ENCODE peak calls at places on chromosomes 13 and 19, in seven cellular contexts. O is astrocyte of the cerebellum; J is astrocyte of the spinal cord; H is cardiac fibroblast; D is activated CD8-positive, alpha-beta T cell treated with anti-CD3 and anti-CD28 coated beads for 36 hours; Y is ascending aorta; F is prostate gland. Q is an unnamed sample.

GRCh38 chr19:58562126-58563033 is 4.0 kb upstream of the UBE2M start:
- DNase-seq in D (peak; percentile 53), F (no peak), O (no peak), H (peak; percentile 53), Y (no peak), J (peak; percentile 34), Q (no peak)

GRCh38 chr19:58396691-58397532 is 1.5 kb downstream of the RNF225 start:
- DNase-seq in H (no peak), J (no peak), F (no peak), O (no peak), D (no peak), Y (no peak), Q (no peak)

GRCh38 chr13:97700306-97700848 is 253.1 kb upstream of the IPO5 start:
- DNase-seq in D (no peak), H (no peak), J (no peak), Y (no peak), O (no peak), F (no peak), Q (no peak)

GRCh38 chr13:107644136-107644535 is 571.2 kb downstream of the LIG4 start:
- DNase-seq in D (no peak), Y (no peak), F (no peak), O (no peak), H (no peak), J (no peak), Q (no peak)

GRCh38 chr19:42410371-42410770 is 16.8 kb downstream of the LIPE start:
- DNase-seq in D (no peak), O (no peak), F (no peak), J (no peak), H (no peak), Y (no peak), Q (no peak)

GRCh38 chr19:49145485-49146407 is 9.4 kb downstream of the HRC start:
- DNase-seq in J (peak; percentile 75), D (peak; percentile 89), F (peak; percentile 67), O (no peak), H (peak; percentile 82), Y (no peak), Q (peak; percentile 55)

GRCh38 chr19:38441660-38442348 is 8.3 kb downstream of the RYR1 start:
- DNase-seq in H (peak; percentile 19), O (no peak), D (peak; percentile 43), J (no peak), Y (no peak), F (no peak), Q (no peak)

GRCh38 chr13:75792526-75793187 is 156.5 kb downstream of the LMO7 start:
- DNase-seq in Y (no peak), D (no peak), J (no peak), F (no peak), H (no peak), O (no peak), Q (peak; percentile 30)

GRCh38 chr19:14565298-14565679 is 6.6 kb downstream of the NDUFB7 start:
- DNase-seq in Y (no peak), D (no peak), H (no peak), F (no peak), J (no peak), O (no peak), Q (no peak)

GRCh38 chr13:30874561-30874960 is 31.5 kb upstream of the MEDAG start:
- DNase-seq in J (no peak), Y (no peak), H (no peak), F (no peak), D (no peak), O (no peak), Q (no peak)

GRCh38 chr19:41958367-41959055 is 610 bp downstream of the RABAC1 start:
- DNase-seq in O (peak; percentile 13), D (peak; percentile 91), F (peak; percentile 87), Y (peak; percentile 66), H (peak; percentile 74), J (peak; percentile 70), Q (peak; percentile 53)

GRCh38 chr19:14595558-14595957 is 12.7 kb downstream of the CLEC17A start:
- DNase-seq in D (no peak), Y (no peak), O (no peak), F (no peak), J (no peak), H (no peak), Q (no peak)

GRCh38 chr19:12656899-12657571 is 9.5 kb downstream of the MAN2B1 start:
- DNase-seq in F (no peak), D (peak; percentile 69), J (no peak), H (no peak), O (no peak), Y (no peak), Q (no peak)

GRCh38 chr13:105982219-105982618 is 553.2 kb downstream of the EFNB2 start:
- DNase-seq in J (no peak), Y (no peak), O (no peak), H (no peak), D (no peak), F (no peak), Q (no peak)

GRCh38 chr13:20141238-20142018 is 19.4 kb downstream of the GJA3 start:
- DNase-seq in J (no peak), H (no peak), D (no peak), F (no peak), O (no peak), Y (no peak), Q (no peak)

GRCh38 chr19:32047788-32048187 is 297.6 kb upstream of the ZNF507 start:
- DNase-seq in Y (no peak), D (no peak), J (no peak), F (no peak), O (no peak), H (no peak), Q (no peak)

GRCh38 chr13:78604782-78605611 is 1.6 kb upstream of the POU4F1 start:
- DNase-seq in O (no peak), F (no peak), D (no peak), H (no peak), Y (no peak), J (no peak), Q (no peak)

GRCh38 chr13:93819331-93819730 is 592.7 kb downstream of the GPC6 start:
- DNase-seq in F (no peak), D (no peak), J (no peak), O (no peak), H (no peak), Y (no peak), Q (no peak)

GRCh38 chr19:17202249-17202648 is 12.9 kb upstream of the USE1 start:
- DNase-seq in F (no peak), H (no peak), Y (no peak), O (no peak), D (peak; percentile 59), J (no peak), Q (no peak)

GRCh38 chr13:98204546-98204945 is 27.5 kb upstream of the RNF113B start:
- DNase-seq in H (no peak), F (no peak), Y (no peak), D (no peak), O (no peak), J (no peak), Q (no peak)

GRCh38 chr13:30493670-30494381 is 28.1 kb upstream of the HMGB1 start:
- DNase-seq in H (no peak), D (no peak), O (no peak), F (no peak), J (no peak), Y (no peak), Q (no peak)

GRCh38 chr19:35959040-35959967 is 23.1 kb downstream of the LRFN3 start:
- DNase-seq in J (no peak), H (no peak), Y (no peak), F (no peak), D (peak; percentile 79), O (no peak), Q (no peak)

GRCh38 chr13:24718192-24718965 is 38.2 kb downstream of the ATP12A start:
- DNase-seq in H (no peak), D (no peak), Y (no peak), F (no peak), J (no peak), O (no peak), Q (no peak)

GRCh38 chr13:30869491-30869890 is 36.6 kb upstream of the MEDAG start:
- DNase-seq in H (peak; percentile 53), J (peak; percentile 43), D (no peak), Y (no peak), F (no peak), O (no peak), Q (peak; percentile 34)

GRCh38 chr19:17357078-17357666 is 19.8 kb downstream of the GTPBP3 start:
- DNase-seq in H (peak; percentile 25), O (no peak), J (no peak), Y (no peak), F (no peak), D (no peak), Q (no peak)

GRCh38 chr19:28727133-28727834 is 485.7 kb downstream of the UQCRFS1 start:
- DNase-seq in J (no peak), Y (no peak), H (peak; percentile 39), O (peak; percentile 8), D (no peak), F (no peak), Q (no peak)

GRCh38 chr19:1106841-1107654 is 3.3 kb downstream of the GPX4 start:
- DNase-seq in O (no peak), D (no peak), J (no peak), H (peak; percentile 61), Y (no peak), F (no peak), Q (no peak)
- TF ChIP-seq CTCF in O (no peak), D (no peak), J (peak; percentile 40), H (peak; percentile 17), Y (no peak), F (no peak), Q (peak; percentile 43)

DNA sequence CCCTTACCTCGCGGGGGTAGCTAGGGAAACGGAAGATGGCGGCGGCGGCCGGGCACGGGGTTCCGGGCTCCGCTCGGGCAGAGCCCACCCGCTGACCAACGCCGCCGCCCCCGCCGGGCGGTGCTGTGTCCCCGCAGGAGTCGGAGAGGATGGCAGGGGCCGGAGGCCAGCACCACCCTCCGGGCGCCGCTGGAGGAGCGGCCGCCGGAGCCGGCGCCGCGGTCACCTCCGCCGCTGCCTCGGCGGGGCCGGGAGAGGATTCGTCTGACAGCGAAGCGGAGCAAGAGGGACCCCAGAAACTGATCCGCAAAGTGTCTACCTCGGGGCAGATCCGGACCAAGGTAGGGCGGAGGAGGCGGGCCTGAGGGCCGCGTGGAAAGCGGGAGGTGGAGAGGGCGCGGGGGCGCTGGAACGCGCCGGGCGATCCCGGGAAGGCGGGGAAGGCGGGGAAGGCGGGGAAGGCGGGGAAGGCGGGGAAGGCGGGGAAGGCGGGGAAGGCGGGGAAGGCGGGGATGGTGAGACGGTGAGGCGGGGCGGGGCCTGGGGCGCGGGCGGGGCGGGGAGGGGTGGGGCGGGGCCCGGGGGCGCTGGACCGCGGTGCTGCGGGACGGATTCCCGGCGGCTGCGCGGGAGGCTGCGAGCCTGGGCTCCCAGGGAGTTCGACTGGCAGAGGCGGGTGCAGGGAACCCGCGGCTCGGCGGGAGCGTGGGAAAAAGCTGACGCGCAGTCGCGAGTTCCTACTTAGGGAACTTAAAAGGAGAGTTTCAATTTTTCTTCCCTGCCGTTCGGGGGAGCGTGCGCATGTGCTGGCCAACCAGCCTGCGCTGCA is at the start of gene DGKH:
- DNase-seq in H (peak; percentile 66), F (peak; percentile 83), Y (peak; percentile 30), O (no peak), J (peak; percentile 85), D (peak; percentile 59), Q (peak; percentile 68)
- TF ChIP-seq CTCF in H (no peak), F (no peak), Y (no peak), O (no peak), J (no peak), D (no peak), Q (peak; percentile 31)

GRCh38 chr19:51703655-51704515 is 10.8 kb downstream of the SPACA6 start:
- DNase-seq in O (peak; percentile 85), H (peak; percentile 92), D (peak; percentile 99), Y (peak; percentile 90), J (peak; percentile 97), F (peak; percentile 97), Q (peak; percentile 82)
- TF ChIP-seq CTCF in O (peak; percentile 48), H (peak; percentile 40), D (peak; percentile 60), Y (peak; percentile 44), J (peak; percentile 37), F (peak; percentile 49), Q (peak; percentile 74)

GRCh38 chr13:72792640-72793039 is 10.7 kb downstream of the PIBF1 start:
- DNase-seq in H (no peak), Y (no peak), O (no peak), D (no peak), F (no peak), J (no peak), Q (no peak)
- TF ChIP-seq CTCF in H (no peak), Y (no peak), O (no peak), D (no peak), F (no peak), J (no peak), Q (no peak)

Q was measured in HFFc6.